ENCODE peak calls at places on chromosomes 16 and 17, in five cellular contexts. I is H9, P is mesenchymal stem cell, A is H1, F is trophoblast cell. Y is an unnamed sample.

GRCh38 chr16:85286970-85287814 is 174.9 kb upstream of the CIBAR2 start:
- DNase-seq in I (no peak), P (peak), A (no peak), F (peak), Y (no peak)

GRCh38 chr16:531494-532125 is 4.1 kb downstream of the CAPN15 start:
- DNase-seq in I (no peak), P (no peak), A (no peak), F (no peak), Y (no peak)

GRCh38 chr17:31371511-31372097 is 19.9 kb upstream of the RAB11FIP4 start:
- DNase-seq in I (no peak), P (peak), A (no peak), F (peak), Y (no peak)

GRCh38 chr17:185445-186138 is 4.1 kb upstream of the DOC2B start:
- DNase-seq in I (no peak), P (no peak), A (no peak), F (no peak), Y (no peak)

GRCh38 chr17:4433515-4434031 is at the start of gene SPNS3:
- DNase-seq in I (no peak), P (no peak), A (no peak), F (no peak), Y (no peak)

GRCh38 chr17:74751210-74751529 is 2.7 kb downstream of the NHERF1 start:
- DNase-seq in I (no peak), P (no peak), A (no peak), F (no peak), Y (no peak)

GRCh38 chr17:78359216-78359935 is 501 bp downstream of the SOCS3 start:
- DNase-seq in I (peak), P (no peak), A (no peak), F (peak), Y (no peak)

GRCh38 chr17:42928714-42929496 is 28.3 kb downstream of the G6PC1 start:
- DNase-seq in I (peak), P (peak), A (no peak), F (peak), Y (no peak)

GRCh38 chr17:7579001-7579838 is at the start of gene CD68:
- DNase-seq in I (peak), P (peak), A (no peak), F (peak), Y (no peak)

GRCh38 chr16:23823475-23824407 is 12.0 kb upstream of the PRKCB start:
- DNase-seq in I (no peak), P (no peak), A (no peak), F (no peak), Y (no peak)

GRCh38 chr16:46896314-46896968 is 12.3 kb downstream of the GPT2 start:
- DNase-seq in I (no peak), P (peak), A (no peak), F (no peak), Y (no peak)

GRCh38 chr16:88967800-88968588 is 9.0 kb downstream of the CBFA2T3 start:
- DNase-seq in I (no peak), P (no peak), A (no peak), F (no peak), Y (no peak)

GRCh38 chr17:80063815-80064585 is 27.6 kb downstream of the CCDC40 start:
- DNase-seq in I (no peak), P (peak), A (no peak), F (peak), Y (no peak)

DNA sequence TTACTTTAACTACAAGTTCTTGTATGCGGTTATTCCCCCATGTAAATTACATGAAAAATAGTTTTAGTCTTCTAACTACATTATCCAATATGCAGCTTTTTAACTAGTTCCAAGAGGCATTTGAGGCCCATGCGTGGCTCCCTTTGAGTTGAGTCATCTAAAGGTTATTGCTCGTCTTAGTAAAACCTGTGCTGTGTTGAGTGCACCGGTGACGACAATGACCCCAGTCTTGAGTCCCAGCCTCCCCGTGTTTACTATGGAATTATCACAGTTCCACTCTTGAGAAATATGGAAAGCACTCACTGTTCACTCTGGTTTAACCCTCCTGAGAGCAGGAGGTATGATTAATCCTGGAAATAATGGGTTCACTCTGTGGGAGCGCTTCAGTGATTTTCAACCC is 119.2 kb downstream of the PITPNC1 start:
- DNase-seq in I (peak), P (peak), A (no peak), F (no peak), Y (no peak)
- H2BK12ac ChIP-seq in I (no peak), P (no peak), A (no peak), F (no peak), Y (no peak)

DNA sequence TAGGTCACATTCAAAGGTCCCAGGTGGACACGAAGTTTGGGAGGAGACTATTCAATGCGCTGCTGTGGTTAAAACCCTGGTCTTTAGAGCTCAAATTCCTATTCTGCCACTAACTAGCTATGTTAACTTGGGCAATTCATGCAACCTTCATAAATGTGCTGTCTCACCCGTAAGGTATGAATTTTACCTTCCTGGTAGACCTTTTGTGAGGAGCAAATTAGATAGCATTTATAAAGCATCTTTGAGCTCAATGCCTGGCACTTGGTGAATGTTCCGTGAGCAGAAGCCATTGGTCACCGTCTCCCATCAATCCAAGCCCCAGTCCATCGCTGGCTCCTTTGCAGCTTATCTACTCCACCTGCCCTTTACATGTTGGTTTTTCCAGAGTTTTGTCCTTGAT is 16.6 kb downstream of the CHD9NB start:
- DNase-seq in I (no peak), P (no peak), A (no peak), F (peak), Y (no peak)
- H2BK12ac ChIP-seq in I (no peak), P (no peak), A (peak), F (no peak), Y (no peak)

GRCh38 chr17:72366626-72367025 is 245.8 kb downstream of the SOX9 start:
- DNase-seq in I (no peak), P (no peak), A (no peak), F (no peak), Y (no peak)
- H2BK12ac ChIP-seq in I (no peak), P (no peak), A (no peak), F (no peak), Y (no peak)

GRCh38 chr17:63634163-63634562 is 11.9 kb downstream of the MAP3K3 start:
- DNase-seq in I (no peak), P (peak), A (no peak), F (no peak), Y (no peak)
- H2BK12ac ChIP-seq in I (no peak), P (no peak), A (no peak), F (no peak), Y (no peak)

GRCh38 chr17:20059728-20060188 is 50.6 kb downstream of the SPECC1 start:
- DNase-seq in I (no peak), P (peak), A (no peak), F (peak), Y (no peak)
- H2BK12ac ChIP-seq in I (no peak), P (no peak), A (no peak), F (no peak), Y (no peak)

Y was measured in neuronal stem cell.